ENCODE peak calls at places on chromosomes 6 and 20, in six cellular contexts. Z is renal cortical epithelial cell, I is pancreas, Q is lower lobe of right lung, T is NCI-H1092, W is Calu3. L is an unnamed sample.

GRCh38 chr20:12371955-12372354 is 454.3 kb downstream of the BTBD3 start:
- DNase-seq in I (no peak), T (peak), W (no peak), Z (no peak), Q (no peak), L (no peak)

GRCh38 chr6:33885121-33886057 is 81.6 kb upstream of the MLN start:
- DNase-seq in T (no peak), Q (no peak), W (no peak), Z (peak), I (no peak), L (peak)

GRCh38 chr6:139452176-139452876 is 77.9 kb upstream of the CITED2 start:
- DNase-seq in T (no peak), Q (no peak), Z (peak), W (no peak), I (no peak), L (no peak)

GRCh38 chr6:77034161-77034560 is 429.1 kb downstream of the HTR1B start:
- DNase-seq in W (no peak), I (no peak), Q (no peak), T (no peak), Z (peak), L (peak)

GRCh38 chr6:27922949-27923348 is 10.8 kb upstream of the OR2B2 start:
- DNase-seq in T (no peak), Q (no peak), Z (no peak), W (no peak), I (no peak), L (no peak)

GRCh38 chr6:33757113-33757512 is 10.4 kb upstream of the IP6K3 start:
- DNase-seq in Z (no peak), I (no peak), W (no peak), Q (no peak), T (no peak), L (no peak)

GRCh38 chr20:45944965-45945677 is 10.6 kb downstream of the PCIF1 start:
- DNase-seq in I (no peak), Z (no peak), W (no peak), Q (no peak), T (no peak), L (no peak)

GRCh38 chr20:46523696-46524328 is 10.5 kb upstream of the ZNF334 start:
- DNase-seq in I (no peak), Z (no peak), W (peak), Q (no peak), T (no peak), L (no peak)

GRCh38 chr6:148471624-148472494 is 129.2 kb downstream of the SASH1 start:
- DNase-seq in Z (no peak), T (no peak), Q (no peak), I (no peak), W (no peak), L (no peak)

GRCh38 chr6:147046131-147046530 is 158.1 kb upstream of the STXBP5 start:
- DNase-seq in T (no peak), Q (no peak), I (no peak), Z (no peak), W (no peak), L (no peak)

L was measured in epithelial cell of proximal tubule.